ENCODE peak calls at places on chromosomes 13 and 19, in seven cellular contexts. J is T-helper 2 cell; C is activated naive CD8-positive, alpha-beta T cell treated with anti-CD3 and anti-CD28 coated beads for 36 hours; Z is HFFc6; H is uterus; O is NCI-H2029 treated with DMSO at 0.1 percent for 48 hours; Q is adrenal gland. W is an unnamed sample.

GRCh38 chr13:28640861-28641599 is 17.9 kb upstream of the POMP start:
- DNase-seq in H (no peak), O (no peak), J (no peak), C (no peak), Z (no peak), Q (no peak), W (no peak)

GRCh38 chr19:3655402-3656072 is 28.9 kb upstream of the CACTIN start:
- DNase-seq in C (no peak), O (no peak), H (peak), Z (peak), Q (no peak), J (no peak), W (no peak)

GRCh38 chr19:2410023-2410422 is 17.4 kb downstream of the TIMM13 start:
- DNase-seq in Q (no peak), O (no peak), H (no peak), C (no peak), J (no peak), Z (no peak), W (no peak)

GRCh38 chr19:21841784-21842097 is 5.8 kb upstream of the ZNF43 start:
- DNase-seq in Q (no peak), J (no peak), Z (no peak), O (no peak), H (no peak), C (no peak), W (no peak)

GRCh38 chr19:48405850-48406249 is 12.4 kb downstream of the GRIN2D start:
- DNase-seq in C (no peak), H (no peak), J (no peak), Z (no peak), Q (no peak), O (no peak), W (no peak)

GRCh38 chr13:75469087-75469486 is 12.9 kb downstream of the TBC1D4 start:
- DNase-seq in Q (no peak), C (no peak), J (no peak), Z (no peak), O (no peak), H (no peak), W (no peak)

GRCh38 chr13:42369071-42369795 is 97.3 kb downstream of the AKAP11 start:
- DNase-seq in C (no peak), J (peak), Q (no peak), H (no peak), O (no peak), Z (no peak), W (no peak)

GRCh38 chr19:31139871-31140505 is 209.2 kb downstream of the TSHZ3 start:
- DNase-seq in J (no peak), C (no peak), O (no peak), Q (no peak), H (no peak), Z (peak), W (no peak)

GRCh38 chr13:88068975-88069374 is 397.8 kb downstream of the SLITRK5 start:
- DNase-seq in H (no peak), Z (no peak), O (no peak), Q (no peak), C (no peak), J (no peak), W (no peak)

GRCh38 chr19:38224014-38224862 is at the start of gene DPF1:
- DNase-seq in O (no peak), J (peak), C (peak), Q (peak), Z (peak), H (no peak), W (peak)

GRCh38 chr19:2804156-2805004 is 15.3 kb upstream of the ZNF554 start:
- DNase-seq in C (no peak), O (no peak), Q (no peak), J (no peak), H (no peak), Z (no peak), W (no peak)

GRCh38 chr19:43784251-43784980 is 3.6 kb upstream of the KCNN4 start:
- DNase-seq in J (peak), Z (peak), H (no peak), Q (peak), O (no peak), C (peak), W (peak)

GRCh38 chr13:112885782-112886268 is 83.2 kb upstream of the MCF2L start:
- DNase-seq in C (no peak), Q (peak), Z (peak), O (peak), J (no peak), H (peak), W (no peak)

GRCh38 chr13:79861731-79862130 is 380.8 kb downstream of the NDFIP2 start:
- DNase-seq in Z (no peak), H (no peak), J (no peak), Q (no peak), O (no peak), C (no peak), W (no peak)

GRCh38 chr13:99307648-99308339 is 595 bp upstream of the GPR183 start:
- DNase-seq in Q (no peak), Z (peak), J (peak), C (peak), H (no peak), O (peak), W (peak)

GRCh38 chr13:19089315-19089714 is 92.3 kb downstream of the TUBA3C start:
- DNase-seq in Q (no peak), Z (no peak), H (no peak), C (no peak), O (no peak), J (no peak), W (no peak)

GRCh38 chr13:40973409-40973808 is 45.7 kb downstream of the ELF1 start:
- DNase-seq in Z (no peak), H (no peak), J (no peak), O (no peak), Q (no peak), C (no peak), W (no peak)